ENCODE peak calls at places on chromosomes 4 and X, in nine cellular contexts. F is uterus; N is naive thymus-derived CD4-positive, alpha-beta T cell; P is colonic mucosa; C is vagina; L is left ventricle myocardium inferior; Z is GM23248; W is CD4-positive, alpha-beta memory T cell; I is cardiac muscle cell. T is an unnamed sample. For H3K4me1, the result is how much of the 10 kb centered on the place peaks cover.

GRCh38 chrX:6021316-6022091 is 207.2 kb downstream of the NLGN4X start:
- DNase-seq in W (peak), C (no peak), L (no peak), Z (peak), P (peak), I (peak), N (peak), F (no peak), T (peak)

GRCh38 chr4:180674629-180675367 is 1568.4 kb upstream of the TENM3 start:
- DNase-seq in Z (no peak), W (no peak), C (no peak), L (no peak), N (no peak), F (no peak), I (no peak), P (no peak), T (no peak)

GRCh38 chrX:133726211-133726630 is 259.2 kb downstream of the GPC3 start:
- DNase-seq in N (no peak), P (no peak), W (no peak), C (no peak), I (peak), F (no peak), L (no peak), Z (peak), T (no peak)

GRCh38 chr4:54439831-54440243 is 210.7 kb downstream of the PDGFRA start:
- DNase-seq in N (no peak), Z (peak), W (no peak), P (peak), L (peak), I (peak), C (peak), F (peak), T (peak)

GRCh38 chr4:41882622-41883347 is 52.4 kb upstream of the TMEM33 start:
- DNase-seq in W (peak), I (peak), N (peak), P (peak), F (no peak), C (no peak), L (no peak), Z (peak), T (peak)

GRCh38 chr4:130322439-130322838 is 1226.5 kb downstream of the C4orf33 start:
- DNase-seq in Z (no peak), F (no peak), I (no peak), N (no peak), L (no peak), W (no peak), C (no peak), P (no peak), T (no peak)

GRCh38 chr4:159443975-159444374 is 341.1 kb downstream of the RAPGEF2 start:
- DNase-seq in Z (no peak), W (no peak), N (no peak), P (no peak), L (no peak), F (no peak), I (no peak), C (no peak), T (no peak)

GRCh38 chr4:53477038-53477565 is 99.7 kb downstream of the FIP1L1 start:
- DNase-seq in F (no peak), N (no peak), W (no peak), Z (no peak), L (no peak), P (no peak), C (no peak), I (no peak), T (no peak)

GRCh38 chrX:46311581-46312120 is 233.6 kb downstream of the ZNF674 start:
- DNase-seq in L (no peak), C (no peak), P (no peak), Z (peak), W (no peak), I (no peak), F (no peak), N (no peak), T (no peak)

GRCh38 chr4:180426938-180427337 is 1816.3 kb upstream of the TENM3 start:
- DNase-seq in P (no peak), C (no peak), L (no peak), F (no peak), I (no peak), Z (no peak), W (no peak), N (no peak), T (no peak)

GRCh38 chrX:10310502-10310901 is 153.7 kb downstream of the CLCN4 start:
- DNase-seq in F (no peak), C (no peak), Z (no peak), I (no peak), W (no peak), P (no peak), L (no peak), N (no peak), T (peak)
- H3K4me3 ChIP-seq in F (no peak), C (no peak), Z (no peak), I (no peak), W (no peak), P (no peak), L (no peak), N (no peak), T (no peak)

GRCh38 chrX:34562006-34562405 is 95.1 kb downstream of the TMEM47 start:
- DNase-seq in N (no peak), C (no peak), W (no peak), P (no peak), F (no peak), I (no peak), Z (peak), L (no peak), T (no peak)
- H3K4me1 ChIP-seq in N (under half), C (under half), W (under half), P (under half), F (under half), I (under half), Z (under half), L (under half), T (under half)

GRCh38 chr4:183149968-183150539 is 51.0 kb downstream of the WWC2 start:
- DNase-seq in P (no peak), L (no peak), F (no peak), W (no peak), N (no peak), C (no peak), I (no peak), Z (no peak), T (no peak)

GRCh38 chr4:183147191-183147590 is 48.1 kb downstream of the WWC2 start:
- DNase-seq in W (no peak), C (no peak), P (no peak), I (peak), L (no peak), F (no peak), N (no peak), Z (peak), T (no peak)

GRCh38 chr4:183145773-183146172 is 46.7 kb downstream of the WWC2 start:
- DNase-seq in W (no peak), P (no peak), C (no peak), N (no peak), Z (no peak), I (no peak), F (no peak), L (no peak), T (no peak)

GRCh38 chr4:183146478-183146877 is 47.4 kb downstream of the WWC2 start:
- DNase-seq in C (no peak), I (no peak), L (no peak), N (no peak), P (no peak), F (no peak), Z (no peak), W (no peak), T (no peak)

GRCh38 chr4:183147983-183148382 is 48.9 kb downstream of the WWC2 start:
- DNase-seq in F (no peak), I (no peak), L (no peak), Z (no peak), W (no peak), P (no peak), N (no peak), C (no peak), T (no peak)
- H3K27ac ChIP-seq in F (no peak), I (no peak), L (no peak), Z (no peak), W (no peak), P (no peak), N (no peak), C (no peak), T (no peak)

DNA sequence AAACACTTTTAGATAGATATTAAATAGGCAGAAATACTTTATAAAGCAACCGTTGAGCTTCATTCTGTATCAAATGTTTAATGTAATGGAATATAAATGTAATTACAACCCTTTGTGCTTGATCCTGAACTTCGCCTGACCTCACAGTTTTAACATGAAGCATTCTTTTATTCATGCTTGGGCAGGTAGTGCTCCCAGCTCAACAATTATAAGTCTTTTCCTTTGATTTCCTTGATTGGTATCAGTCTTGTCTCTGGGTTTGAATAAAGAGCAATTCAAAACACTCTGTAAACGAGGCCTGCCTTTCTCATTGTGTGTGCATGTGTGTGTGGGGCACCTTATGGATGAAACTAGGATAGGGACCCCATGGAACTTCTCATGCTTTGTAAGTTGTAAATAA is 6.8 kb downstream of the METAP1 start:
- DNase-seq in F (no peak), Z (no peak), L (no peak), W (no peak), C (no peak), N (no peak), P (no peak), I (no peak), T (no peak)
- H3K4me3 ChIP-seq in F (no peak), Z (no peak), L (no peak), W (no peak), C (no peak), N (no peak), P (no peak), I (no peak), T (no peak)

GRCh38 chr4:147780137-147780777 is 48.4 kb downstream of the ARHGAP10 start:
- DNase-seq in W (no peak), F (no peak), L (peak), P (peak), I (no peak), Z (no peak), C (no peak), N (no peak), T (no peak)
- H3K4me1 ChIP-seq in W (under half), F (under half), L (half or more), P (under half), I (under half), Z (under half), C (half or more), N (under half), T (under half)

DNA sequence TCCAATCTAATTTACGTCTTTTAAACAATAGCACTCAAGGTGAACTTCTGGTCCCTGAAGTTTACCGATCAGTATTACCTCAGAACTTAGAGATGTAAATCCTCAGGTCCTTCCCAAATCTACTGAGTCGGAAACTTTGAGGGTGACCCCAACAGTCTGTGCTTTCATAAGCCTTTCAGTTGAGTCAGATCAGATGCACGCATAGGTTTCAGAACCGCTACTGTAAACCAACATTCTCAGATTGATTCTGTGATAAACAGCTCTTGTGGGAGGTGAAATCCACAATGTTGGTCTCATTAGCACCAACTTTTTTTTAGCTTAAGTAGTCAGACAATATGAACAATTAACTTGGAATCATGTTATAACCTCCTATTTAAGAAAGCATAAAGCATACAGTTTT is 86.0 kb downstream of the WWC2 start:
- DNase-seq in Z (no peak), L (no peak), N (no peak), I (no peak), F (no peak), C (no peak), P (no peak), W (no peak), T (no peak)
- H3K27ac ChIP-seq in Z (no peak), L (no peak), N (no peak), I (no peak), F (no peak), C (no peak), P (no peak), W (no peak), T (no peak)

GRCh38 chrX:140503230-140503585 is 1.7 kb downstream of the SOX3 start:
- DNase-seq in C (no peak), N (no peak), L (no peak), P (no peak), Z (no peak), I (no peak), F (no peak), W (no peak), T (no peak)

GRCh38 chrX:140501940-140502468 is 2.9 kb downstream of the SOX3 start:
- DNase-seq in I (no peak), N (no peak), F (no peak), L (no peak), C (no peak), Z (no peak), P (no peak), W (no peak), T (no peak)

GRCh38 chrX:140500427-140500826 is 4.4 kb downstream of the SOX3 start:
- DNase-seq in N (no peak), P (no peak), F (no peak), I (no peak), L (no peak), Z (no peak), W (no peak), C (no peak), T (no peak)

GRCh38 chrX:140502491-140503229 is 2.2 kb downstream of the SOX3 start:
- DNase-seq in P (no peak), F (no peak), N (no peak), L (no peak), C (no peak), I (no peak), Z (peak), W (no peak), T (no peak)

DNA sequence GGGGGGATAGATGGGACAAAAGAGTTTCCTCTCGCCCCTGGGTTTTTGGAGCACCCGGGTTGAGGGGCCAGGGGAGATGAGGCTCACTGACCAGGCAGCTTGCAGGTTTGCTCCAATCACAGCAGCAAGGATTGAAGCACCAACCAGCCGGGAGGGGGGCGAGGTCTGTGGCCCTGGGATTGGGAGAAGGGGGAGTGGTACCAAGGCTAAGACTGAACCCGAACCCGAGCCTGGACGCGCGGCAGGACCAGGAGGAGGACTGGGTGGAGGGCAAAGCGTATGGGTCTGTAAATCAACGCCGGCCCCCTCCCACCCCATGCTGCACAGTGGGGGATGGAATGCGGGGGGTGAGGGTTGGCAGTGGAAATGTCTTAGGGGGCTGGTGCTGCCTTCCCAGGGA is 3.5 kb downstream of the SOX3 start:
- DNase-seq in Z (no peak), P (no peak), N (no peak), W (no peak), C (no peak), F (no peak), I (no peak), L (no peak), T (no peak)
- H3K4me3 ChIP-seq in Z (no peak), P (no peak), N (no peak), W (no peak), C (no peak), F (no peak), I (no peak), L (no peak), T (no peak)

DNA sequence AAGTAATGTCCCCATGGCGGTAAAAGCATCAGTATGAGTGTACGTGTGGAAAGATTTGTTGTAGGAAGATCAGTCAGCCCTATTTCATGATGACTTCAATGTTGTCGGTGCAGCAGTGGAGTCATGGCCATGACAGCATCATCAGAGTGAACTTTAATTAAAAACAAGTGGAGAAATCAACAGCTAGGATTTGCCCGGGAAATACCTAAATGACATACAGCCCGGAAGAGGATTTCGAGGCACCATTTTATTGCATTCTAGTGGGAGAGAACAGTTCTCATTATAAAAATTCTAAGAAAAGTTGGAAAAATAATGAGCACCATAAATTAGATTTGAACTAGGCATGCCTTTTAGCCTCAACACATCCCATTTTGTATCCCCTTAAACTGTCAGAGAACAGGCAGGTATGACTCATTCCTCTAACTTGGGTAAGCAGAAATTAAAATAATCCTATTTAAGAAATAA is 170.1 kb downstream of the SHROOM3 start:
- DNase-seq in L (no peak), C (no peak), N (no peak), P (no peak), F (no peak), Z (peak), I (no peak), W (no peak), T (no peak)
- H3K4me1 ChIP-seq in L (half or more), C (under half), N (under half), P (under half), F (under half), Z (half or more), I (under half), W (under half), T (half or more)

DNA sequence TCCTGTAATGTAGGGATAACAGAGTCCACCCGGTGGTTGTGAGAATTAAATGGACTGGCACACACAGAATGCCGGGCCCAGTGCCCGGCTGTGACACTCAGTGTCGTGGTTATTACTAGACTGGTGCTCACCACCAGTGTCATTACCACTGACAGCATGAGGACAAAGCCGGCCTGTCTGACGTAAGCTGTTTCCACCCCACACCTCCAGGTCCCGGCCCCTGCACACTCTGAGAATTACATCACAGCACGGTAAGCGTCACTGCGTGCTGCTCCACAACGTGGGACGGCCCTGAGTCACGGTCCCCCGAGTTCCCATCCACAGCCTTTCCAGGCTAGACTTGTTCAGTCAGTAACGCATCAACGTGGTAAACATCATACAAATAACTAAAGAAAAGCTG is 22.9 kb downstream of the FAT1 start:
- DNase-seq in L (peak), I (peak), P (no peak), C (no peak), W (no peak), Z (peak), N (no peak), F (peak), T (peak)
- H3K27ac ChIP-seq in L (peak), I (peak), P (peak), C (peak), W (no peak), Z (peak), N (no peak), F (peak), T (peak)